ENCODE peak calls at places on chromosomes 2 and 18, in six cellular contexts. One of them, this sample, is unnamed.

GRCh38 chr2:160533482-160533881 is 39.9 kb upstream of the RBMS1 start:
- DNase-seq in stimulated activated CD4-positive, alpha-beta T cell treated with anti-CD3 and anti-CD28 coated beads, Interleukin-1b, Interleukin-23, amount 100 ng/mL, for 1 hour: no peak
- DNase-seq in activated T-cell treated with anti-CD3 and anti-CD28 coated beads, Interleukin-2, amount 50 U/mL, for 1 hour: no peak
- DNase-seq in GDM1: no peak
- DNase-seq in left cardiac atrium: no peak
- DNase-seq in GM03348: no peak
- DNase-seq in this sample: no peak

GRCh38 chr2:239731422-239731821 is 293.7 kb downstream of the NDUFA10 start:
- DNase-seq in activated T-cell treated with anti-CD3 and anti-CD28 coated beads, Interleukin-2, amount 50 U/mL, for 1 hour: no peak
- DNase-seq in GDM1: no peak
- DNase-seq in left cardiac atrium: no peak
- DNase-seq in stimulated activated CD4-positive, alpha-beta T cell treated with anti-CD3 and anti-CD28 coated beads, Interleukin-1b, Interleukin-23, amount 100 ng/mL, for 1 hour: no peak
- DNase-seq in GM03348: no peak
- DNase-seq in this sample: no peak

GRCh38 chr2:183037660-183038340 is 457 bp downstream of the NCKAP1 start:
- DNase-seq in GDM1: peak; percentile 11
- DNase-seq in left cardiac atrium: peak; percentile 53
- DNase-seq in stimulated activated CD4-positive, alpha-beta T cell treated with anti-CD3 and anti-CD28 coated beads, Interleukin-1b, Interleukin-23, amount 100 ng/mL, for 1 hour: peak; percentile 4
- DNase-seq in GM03348: peak; percentile 47
- DNase-seq in activated T-cell treated with anti-CD3 and anti-CD28 coated beads, Interleukin-2, amount 50 U/mL, for 1 hour: no peak
- DNase-seq in this sample: peak; percentile 47

GRCh38 chr18:28039078-28039477 is 137.9 kb downstream of the CDH2 start:
- DNase-seq in GM03348: no peak
- DNase-seq in left cardiac atrium: no peak
- DNase-seq in stimulated activated CD4-positive, alpha-beta T cell treated with anti-CD3 and anti-CD28 coated beads, Interleukin-1b, Interleukin-23, amount 100 ng/mL, for 1 hour: no peak
- DNase-seq in GDM1: no peak
- DNase-seq in activated T-cell treated with anti-CD3 and anti-CD28 coated beads, Interleukin-2, amount 50 U/mL, for 1 hour: no peak
- DNase-seq in this sample: no peak

GRCh38 chr2:112712903-112713584 is 7.8 kb upstream of the NT5DC4 start:
- DNase-seq in left cardiac atrium: no peak
- DNase-seq in GM03348: peak; percentile 43
- DNase-seq in activated T-cell treated with anti-CD3 and anti-CD28 coated beads, Interleukin-2, amount 50 U/mL, for 1 hour: no peak
- DNase-seq in stimulated activated CD4-positive, alpha-beta T cell treated with anti-CD3 and anti-CD28 coated beads, Interleukin-1b, Interleukin-23, amount 100 ng/mL, for 1 hour: no peak
- DNase-seq in GDM1: no peak
- DNase-seq in this sample: no peak

GRCh38 chr18:2905802-2906521 is 59.2 kb downstream of the EMILIN2 start:
- DNase-seq in stimulated activated CD4-positive, alpha-beta T cell treated with anti-CD3 and anti-CD28 coated beads, Interleukin-1b, Interleukin-23, amount 100 ng/mL, for 1 hour: no peak
- DNase-seq in GDM1: no peak
- DNase-seq in left cardiac atrium: peak; percentile 85
- DNase-seq in activated T-cell treated with anti-CD3 and anti-CD28 coated beads, Interleukin-2, amount 50 U/mL, for 1 hour: peak; percentile 58
- DNase-seq in GM03348: peak; percentile 57
- DNase-seq in this sample: no peak

GRCh38 chr2:88690591-88691338 is 708 bp upstream of the RPIA start:
- DNase-seq in GM03348: peak; percentile 6
- DNase-seq in left cardiac atrium: peak; percentile 49
- DNase-seq in stimulated activated CD4-positive, alpha-beta T cell treated with anti-CD3 and anti-CD28 coated beads, Interleukin-1b, Interleukin-23, amount 100 ng/mL, for 1 hour: peak; percentile 14
- DNase-seq in GDM1: no peak
- DNase-seq in activated T-cell treated with anti-CD3 and anti-CD28 coated beads, Interleukin-2, amount 50 U/mL, for 1 hour: no peak
- DNase-seq in this sample: no peak

GRCh38 chr2:170498559-170498958 is 216.6 kb upstream of the SP5 start:
- DNase-seq in activated T-cell treated with anti-CD3 and anti-CD28 coated beads, Interleukin-2, amount 50 U/mL, for 1 hour: no peak
- DNase-seq in stimulated activated CD4-positive, alpha-beta T cell treated with anti-CD3 and anti-CD28 coated beads, Interleukin-1b, Interleukin-23, amount 100 ng/mL, for 1 hour: no peak
- DNase-seq in GM03348: no peak
- DNase-seq in left cardiac atrium: no peak
- DNase-seq in GDM1: no peak
- DNase-seq in this sample: no peak

GRCh38 chr2:191818725-191819333 is 28.1 kb downstream of the CAVIN2 start:
- DNase-seq in stimulated activated CD4-positive, alpha-beta T cell treated with anti-CD3 and anti-CD28 coated beads, Interleukin-1b, Interleukin-23, amount 100 ng/mL, for 1 hour: no peak
- DNase-seq in activated T-cell treated with anti-CD3 and anti-CD28 coated beads, Interleukin-2, amount 50 U/mL, for 1 hour: no peak
- DNase-seq in GM03348: no peak
- DNase-seq in left cardiac atrium: no peak
- DNase-seq in GDM1: no peak
- DNase-seq in this sample: no peak

GRCh38 chr2:63738019-63738418 is 103.7 kb upstream of the UGP2 start:
- DNase-seq in GDM1: no peak
- DNase-seq in GM03348: no peak
- DNase-seq in stimulated activated CD4-positive, alpha-beta T cell treated with anti-CD3 and anti-CD28 coated beads, Interleukin-1b, Interleukin-23, amount 100 ng/mL, for 1 hour: no peak
- DNase-seq in left cardiac atrium: no peak
- DNase-seq in activated T-cell treated with anti-CD3 and anti-CD28 coated beads, Interleukin-2, amount 50 U/mL, for 1 hour: no peak
- DNase-seq in this sample: no peak

GRCh38 chr2:63424329-63425078 is 163.8 kb downstream of the WDPCP start:
- DNase-seq in stimulated activated CD4-positive, alpha-beta T cell treated with anti-CD3 and anti-CD28 coated beads, Interleukin-1b, Interleukin-23, amount 100 ng/mL, for 1 hour: no peak
- DNase-seq in GM03348: peak; percentile 9
- DNase-seq in left cardiac atrium: no peak
- DNase-seq in GDM1: no peak
- DNase-seq in activated T-cell treated with anti-CD3 and anti-CD28 coated beads, Interleukin-2, amount 50 U/mL, for 1 hour: no peak
- DNase-seq in this sample: no peak

GRCh38 chr2:167681646-167682045 is 565.7 kb downstream of the STK39 start:
- DNase-seq in activated T-cell treated with anti-CD3 and anti-CD28 coated beads, Interleukin-2, amount 50 U/mL, for 1 hour: no peak
- DNase-seq in GM03348: no peak
- DNase-seq in left cardiac atrium: no peak
- DNase-seq in GDM1: no peak
- DNase-seq in stimulated activated CD4-positive, alpha-beta T cell treated with anti-CD3 and anti-CD28 coated beads, Interleukin-1b, Interleukin-23, amount 100 ng/mL, for 1 hour: no peak
- DNase-seq in this sample: no peak

GRCh38 chr18:12883003-12883683 is 894 bp downstream of the PTPN2 start:
- DNase-seq in left cardiac atrium: no peak
- DNase-seq in GM03348: peak; percentile 74
- DNase-seq in stimulated activated CD4-positive, alpha-beta T cell treated with anti-CD3 and anti-CD28 coated beads, Interleukin-1b, Interleukin-23, amount 100 ng/mL, for 1 hour: no peak
- DNase-seq in GDM1: no peak
- DNase-seq in activated T-cell treated with anti-CD3 and anti-CD28 coated beads, Interleukin-2, amount 50 U/mL, for 1 hour: peak; percentile 27
- DNase-seq in this sample: no peak

GRCh38 chr2:60297296-60298010 is 256.0 kb downstream of the BCL11A start:
- DNase-seq in activated T-cell treated with anti-CD3 and anti-CD28 coated beads, Interleukin-2, amount 50 U/mL, for 1 hour: no peak
- DNase-seq in left cardiac atrium: no peak
- DNase-seq in GM03348: peak; percentile 21
- DNase-seq in stimulated activated CD4-positive, alpha-beta T cell treated with anti-CD3 and anti-CD28 coated beads, Interleukin-1b, Interleukin-23, amount 100 ng/mL, for 1 hour: no peak
- DNase-seq in GDM1: no peak
- DNase-seq in this sample: no peak

GRCh38 chr2:104028066-104028465 is 825.8 kb upstream of the POU3F3 start:
- DNase-seq in stimulated activated CD4-positive, alpha-beta T cell treated with anti-CD3 and anti-CD28 coated beads, Interleukin-1b, Interleukin-23, amount 100 ng/mL, for 1 hour: no peak
- DNase-seq in GDM1: no peak
- DNase-seq in left cardiac atrium: no peak
- DNase-seq in GM03348: no peak
- DNase-seq in activated T-cell treated with anti-CD3 and anti-CD28 coated beads, Interleukin-2, amount 50 U/mL, for 1 hour: no peak
- DNase-seq in this sample: no peak

GRCh38 chr2:73839653-73840411 is 11.1 kb downstream of the STAMBP start:
- DNase-seq in GDM1: no peak
- DNase-seq in activated T-cell treated with anti-CD3 and anti-CD28 coated beads, Interleukin-2, amount 50 U/mL, for 1 hour: no peak
- DNase-seq in stimulated activated CD4-positive, alpha-beta T cell treated with anti-CD3 and anti-CD28 coated beads, Interleukin-1b, Interleukin-23, amount 100 ng/mL, for 1 hour: no peak
- DNase-seq in GM03348: no peak
- DNase-seq in left cardiac atrium: no peak
- DNase-seq in this sample: no peak

GRCh38 chr2:46074501-46074900 is 222.7 kb upstream of the EPAS1 start:
- DNase-seq in GM03348: no peak
- DNase-seq in stimulated activated CD4-positive, alpha-beta T cell treated with anti-CD3 and anti-CD28 coated beads, Interleukin-1b, Interleukin-23, amount 100 ng/mL, for 1 hour: no peak
- DNase-seq in GDM1: no peak
- DNase-seq in activated T-cell treated with anti-CD3 and anti-CD28 coated beads, Interleukin-2, amount 50 U/mL, for 1 hour: no peak
- DNase-seq in left cardiac atrium: no peak
- DNase-seq in this sample: no peak

GRCh38 chr2:28164280-28164801 is 228.3 kb upstream of the FOSL2 start:
- DNase-seq in left cardiac atrium: peak; percentile 21
- DNase-seq in activated T-cell treated with anti-CD3 and anti-CD28 coated beads, Interleukin-2, amount 50 U/mL, for 1 hour: no peak
- DNase-seq in GM03348: peak; percentile 19
- DNase-seq in stimulated activated CD4-positive, alpha-beta T cell treated with anti-CD3 and anti-CD28 coated beads, Interleukin-1b, Interleukin-23, amount 100 ng/mL, for 1 hour: no peak
- DNase-seq in GDM1: no peak
- DNase-seq in this sample: no peak

GRCh38 chr2:42142476-42143184 is 26.5 kb upstream of the EML4 start:
- DNase-seq in GDM1: no peak
- DNase-seq in left cardiac atrium: no peak
- DNase-seq in stimulated activated CD4-positive, alpha-beta T cell treated with anti-CD3 and anti-CD28 coated beads, Interleukin-1b, Interleukin-23, amount 100 ng/mL, for 1 hour: no peak
- DNase-seq in GM03348: no peak
- DNase-seq in activated T-cell treated with anti-CD3 and anti-CD28 coated beads, Interleukin-2, amount 50 U/mL, for 1 hour: no peak
- DNase-seq in this sample: peak; percentile 5

GRCh38 chr18:12064086-12064763 is 29.4 kb upstream of the ANKRD62 start:
- DNase-seq in GM03348: no peak
- DNase-seq in stimulated activated CD4-positive, alpha-beta T cell treated with anti-CD3 and anti-CD28 coated beads, Interleukin-1b, Interleukin-23, amount 100 ng/mL, for 1 hour: no peak
- DNase-seq in activated T-cell treated with anti-CD3 and anti-CD28 coated beads, Interleukin-2, amount 50 U/mL, for 1 hour: no peak
- DNase-seq in GDM1: no peak
- DNase-seq in left cardiac atrium: no peak
- DNase-seq in this sample: no peak

GRCh38 chr18:24026457-24026856 is 11.9 kb downstream of the TTC39C start:
- DNase-seq in GDM1: no peak
- DNase-seq in stimulated activated CD4-positive, alpha-beta T cell treated with anti-CD3 and anti-CD28 coated beads, Interleukin-1b, Interleukin-23, amount 100 ng/mL, for 1 hour: no peak
- DNase-seq in left cardiac atrium: no peak
- DNase-seq in GM03348: no peak
- DNase-seq in activated T-cell treated with anti-CD3 and anti-CD28 coated beads, Interleukin-2, amount 50 U/mL, for 1 hour: no peak
- DNase-seq in this sample: no peak

GRCh38 chr18:65751145-65752085 is 603 bp downstream of the CDH7 start:
- DNase-seq in GDM1: no peak
- DNase-seq in left cardiac atrium: no peak
- DNase-seq in GM03348: peak; percentile 4
- DNase-seq in stimulated activated CD4-positive, alpha-beta T cell treated with anti-CD3 and anti-CD28 coated beads, Interleukin-1b, Interleukin-23, amount 100 ng/mL, for 1 hour: no peak
- DNase-seq in activated T-cell treated with anti-CD3 and anti-CD28 coated beads, Interleukin-2, amount 50 U/mL, for 1 hour: no peak
- DNase-seq in this sample: peak; percentile 47

GRCh38 chr18:45059695-45060094 is 379.0 kb downstream of the SETBP1 start:
- DNase-seq in GDM1: peak; percentile 13
- DNase-seq in stimulated activated CD4-positive, alpha-beta T cell treated with anti-CD3 and anti-CD28 coated beads, Interleukin-1b, Interleukin-23, amount 100 ng/mL, for 1 hour: no peak
- DNase-seq in activated T-cell treated with anti-CD3 and anti-CD28 coated beads, Interleukin-2, amount 50 U/mL, for 1 hour: no peak
- DNase-seq in left cardiac atrium: no peak
- DNase-seq in GM03348: peak; percentile 60
- DNase-seq in this sample: no peak

GRCh38 chr2:144801766-144802165 is 281.8 kb upstream of the ZEB2 start:
- DNase-seq in GDM1: no peak
- DNase-seq in GM03348: peak; percentile 50
- DNase-seq in left cardiac atrium: no peak
- DNase-seq in activated T-cell treated with anti-CD3 and anti-CD28 coated beads, Interleukin-2, amount 50 U/mL, for 1 hour: no peak
- DNase-seq in stimulated activated CD4-positive, alpha-beta T cell treated with anti-CD3 and anti-CD28 coated beads, Interleukin-1b, Interleukin-23, amount 100 ng/mL, for 1 hour: no peak
- DNase-seq in this sample: no peak

GRCh38 chr18:48590678-48591077 is 51.8 kb downstream of the CTIF start:
- DNase-seq in left cardiac atrium: peak; percentile 47
- DNase-seq in stimulated activated CD4-positive, alpha-beta T cell treated with anti-CD3 and anti-CD28 coated beads, Interleukin-1b, Interleukin-23, amount 100 ng/mL, for 1 hour: no peak
- DNase-seq in GM03348: peak; percentile 82
- DNase-seq in GDM1: no peak
- DNase-seq in activated T-cell treated with anti-CD3 and anti-CD28 coated beads, Interleukin-2, amount 50 U/mL, for 1 hour: no peak
- DNase-seq in this sample: no peak

GRCh38 chr2:43269706-43270105 is 43.3 kb upstream of the ZFP36L2 start:
- DNase-seq in GDM1: no peak
- DNase-seq in left cardiac atrium: peak; percentile 83
- DNase-seq in stimulated activated CD4-positive, alpha-beta T cell treated with anti-CD3 and anti-CD28 coated beads, Interleukin-1b, Interleukin-23, amount 100 ng/mL, for 1 hour: no peak
- DNase-seq in GM03348: peak; percentile 86
- DNase-seq in activated T-cell treated with anti-CD3 and anti-CD28 coated beads, Interleukin-2, amount 50 U/mL, for 1 hour: no peak
- DNase-seq in this sample: no peak

GRCh38 chr18:13284330-13285027 is 65.9 kb downstream of the LDLRAD4 start:
- DNase-seq in stimulated activated CD4-positive, alpha-beta T cell treated with anti-CD3 and anti-CD28 coated beads, Interleukin-1b, Interleukin-23, amount 100 ng/mL, for 1 hour: no peak
- DNase-seq in activated T-cell treated with anti-CD3 and anti-CD28 coated beads, Interleukin-2, amount 50 U/mL, for 1 hour: peak; percentile 34
- DNase-seq in GDM1: no peak
- DNase-seq in left cardiac atrium: no peak
- DNase-seq in GM03348: no peak
- DNase-seq in this sample: peak; percentile 77

GRCh38 chr2:235719146-235719942 is 225.5 kb downstream of the AGAP1 start:
- DNase-seq in stimulated activated CD4-positive, alpha-beta T cell treated with anti-CD3 and anti-CD28 coated beads, Interleukin-1b, Interleukin-23, amount 100 ng/mL, for 1 hour: no peak
- DNase-seq in activated T-cell treated with anti-CD3 and anti-CD28 coated beads, Interleukin-2, amount 50 U/mL, for 1 hour: no peak
- DNase-seq in GDM1: no peak
- DNase-seq in GM03348: no peak
- DNase-seq in left cardiac atrium: no peak
- DNase-seq in this sample: no peak

GRCh38 chr18:11849845-11850747 is 1.1 kb upstream of the CHMP1B start:
- DNase-seq in GDM1: no peak
- DNase-seq in activated T-cell treated with anti-CD3 and anti-CD28 coated beads, Interleukin-2, amount 50 U/mL, for 1 hour: peak; percentile 76
- DNase-seq in left cardiac atrium: peak; percentile 80
- DNase-seq in stimulated activated CD4-positive, alpha-beta T cell treated with anti-CD3 and anti-CD28 coated beads, Interleukin-1b, Interleukin-23, amount 100 ng/mL, for 1 hour: no peak
- DNase-seq in GM03348: peak; percentile 74
- DNase-seq in this sample: peak; percentile 63

GRCh38 chr2:160478660-160479059 is 14.9 kb downstream of the RBMS1 start:
- DNase-seq in GM03348: no peak
- DNase-seq in stimulated activated CD4-positive, alpha-beta T cell treated with anti-CD3 and anti-CD28 coated beads, Interleukin-1b, Interleukin-23, amount 100 ng/mL, for 1 hour: no peak
- DNase-seq in left cardiac atrium: no peak
- DNase-seq in activated T-cell treated with anti-CD3 and anti-CD28 coated beads, Interleukin-2, amount 50 U/mL, for 1 hour: no peak
- DNase-seq in GDM1: no peak
- DNase-seq in this sample: no peak

GRCh38 chr18:43893001-43893637 is 615.8 kb upstream of the SYT4 start:
- DNase-seq in left cardiac atrium: no peak
- DNase-seq in GDM1: no peak
- DNase-seq in activated T-cell treated with anti-CD3 and anti-CD28 coated beads, Interleukin-2, amount 50 U/mL, for 1 hour: no peak
- DNase-seq in GM03348: peak; percentile 43
- DNase-seq in stimulated activated CD4-positive, alpha-beta T cell treated with anti-CD3 and anti-CD28 coated beads, Interleukin-1b, Interleukin-23, amount 100 ng/mL, for 1 hour: no peak
- DNase-seq in this sample: no peak

GRCh38 chr2:164952057-164952702 is 3.1 kb downstream of the SLC38A11 start:
- DNase-seq in stimulated activated CD4-positive, alpha-beta T cell treated with anti-CD3 and anti-CD28 coated beads, Interleukin-1b, Interleukin-23, amount 100 ng/mL, for 1 hour: no peak
- DNase-seq in GM03348: no peak
- DNase-seq in left cardiac atrium: no peak
- DNase-seq in GDM1: peak; percentile 19
- DNase-seq in activated T-cell treated with anti-CD3 and anti-CD28 coated beads, Interleukin-2, amount 50 U/mL, for 1 hour: no peak
- DNase-seq in this sample: no peak

GRCh38 chr2:129062160-129062912 is 743.7 kb upstream of the HS6ST1 start:
- DNase-seq in GDM1: no peak
- DNase-seq in GM03348: no peak
- DNase-seq in activated T-cell treated with anti-CD3 and anti-CD28 coated beads, Interleukin-2, amount 50 U/mL, for 1 hour: no peak
- DNase-seq in stimulated activated CD4-positive, alpha-beta T cell treated with anti-CD3 and anti-CD28 coated beads, Interleukin-1b, Interleukin-23, amount 100 ng/mL, for 1 hour: no peak
- DNase-seq in left cardiac atrium: no peak
- DNase-seq in this sample: no peak

GRCh38 chr18:45998244-45998643 is 31.1 kb upstream of the EPG5 start:
- DNase-seq in GDM1: no peak
- DNase-seq in activated T-cell treated with anti-CD3 and anti-CD28 coated beads, Interleukin-2, amount 50 U/mL, for 1 hour: no peak
- DNase-seq in left cardiac atrium: no peak
- DNase-seq in stimulated activated CD4-positive, alpha-beta T cell treated with anti-CD3 and anti-CD28 coated beads, Interleukin-1b, Interleukin-23, amount 100 ng/mL, for 1 hour: no peak
- DNase-seq in GM03348: no peak
- DNase-seq in this sample: no peak

This sample was measured in caudate nucleus.